ENCODE peak calls at places on chromosome 22, in nine cellular contexts. One of them, this sample, is unnamed.

GRCh38 chr22:35684270-35684700 is 33.4 kb upstream of the APOL5 start:
- DNase-seq in left ventricle myocardium inferior: no peak
- DNase-seq in cardiac muscle cell: peak; percentile 34
- DNase-seq in SJSA1: no peak
- DNase-seq in ovary: no peak
- DNase-seq in lower lobe of right lung: no peak
- DNase-seq in CD4-positive, alpha-beta T cell: no peak
- DNase-seq in pancreas: no peak
- DNase-seq in thoracic aorta: no peak
- DNase-seq in this sample: peak; percentile 75

GRCh38 chr22:23376256-23376655 is 195.9 kb downstream of the BCR start:
- DNase-seq in ovary: no peak
- DNase-seq in SJSA1: no peak
- DNase-seq in lower lobe of right lung: no peak
- DNase-seq in CD4-positive, alpha-beta T cell: peak; percentile 9
- DNase-seq in thoracic aorta: no peak
- DNase-seq in cardiac muscle cell: no peak
- DNase-seq in left ventricle myocardium inferior: no peak
- DNase-seq in pancreas: no peak
- DNase-seq in this sample: peak; percentile 91

GRCh38 chr22:49934144-49934890 is 15.9 kb downstream of the CRELD2 start:
- DNase-seq in left ventricle myocardium inferior: peak; percentile 76
- DNase-seq in SJSA1: no peak
- DNase-seq in CD4-positive, alpha-beta T cell: no peak
- DNase-seq in cardiac muscle cell: no peak
- DNase-seq in pancreas: peak; percentile 81
- DNase-seq in ovary: peak; percentile 63
- DNase-seq in lower lobe of right lung: peak; percentile 88
- DNase-seq in thoracic aorta: no peak
- DNase-seq in this sample: no peak

GRCh38 chr22:49767355-49768062 is 60.2 kb downstream of the BRD1 start:
- DNase-seq in ovary: no peak
- DNase-seq in CD4-positive, alpha-beta T cell: no peak
- DNase-seq in thoracic aorta: no peak
- DNase-seq in cardiac muscle cell: peak; percentile 31
- DNase-seq in pancreas: peak; percentile 13
- DNase-seq in lower lobe of right lung: peak; percentile 50
- DNase-seq in left ventricle myocardium inferior: peak; percentile 7
- DNase-seq in SJSA1: peak; percentile 54
- DNase-seq in this sample: peak; percentile 80

GRCh38 chr22:38292694-38293093 is 19.9 kb upstream of the TMEM184B start:
- DNase-seq in left ventricle myocardium inferior: no peak
- DNase-seq in thoracic aorta: no peak
- DNase-seq in CD4-positive, alpha-beta T cell: no peak
- DNase-seq in cardiac muscle cell: no peak
- DNase-seq in pancreas: no peak
- DNase-seq in SJSA1: no peak
- DNase-seq in lower lobe of right lung: no peak
- DNase-seq in ovary: no peak
- DNase-seq in this sample: no peak

GRCh38 chr22:23161029-23161428 is 15.8 kb downstream of the RAB36 start:
- DNase-seq in CD4-positive, alpha-beta T cell: no peak
- DNase-seq in SJSA1: no peak
- DNase-seq in thoracic aorta: no peak
- DNase-seq in lower lobe of right lung: no peak
- DNase-seq in ovary: no peak
- DNase-seq in left ventricle myocardium inferior: no peak
- DNase-seq in cardiac muscle cell: no peak
- DNase-seq in pancreas: no peak
- DNase-seq in this sample: no peak

GRCh38 chr22:25940479-25940878 is 198.5 kb downstream of the MYO18B start:
- DNase-seq in left ventricle myocardium inferior: no peak
- DNase-seq in pancreas: no peak
- DNase-seq in ovary: no peak
- DNase-seq in SJSA1: no peak
- DNase-seq in CD4-positive, alpha-beta T cell: no peak
- DNase-seq in thoracic aorta: no peak
- DNase-seq in lower lobe of right lung: no peak
- DNase-seq in cardiac muscle cell: no peak
- DNase-seq in this sample: no peak

GRCh38 chr22:26320469-26320868 is 108.6 kb upstream of the ASPHD2 start:
- DNase-seq in ovary: no peak
- DNase-seq in thoracic aorta: no peak
- DNase-seq in lower lobe of right lung: no peak
- DNase-seq in SJSA1: peak; percentile 11
- DNase-seq in CD4-positive, alpha-beta T cell: no peak
- DNase-seq in pancreas: no peak
- DNase-seq in left ventricle myocardium inferior: no peak
- DNase-seq in cardiac muscle cell: no peak
- DNase-seq in this sample: no peak

GRCh38 chr22:38871360-38872171 is 450 bp downstream of the CBX6 start:
- DNase-seq in pancreas: no peak
- DNase-seq in thoracic aorta: no peak
- DNase-seq in SJSA1: peak; percentile 39
- DNase-seq in left ventricle myocardium inferior: no peak
- DNase-seq in CD4-positive, alpha-beta T cell: no peak
- DNase-seq in cardiac muscle cell: peak; percentile 30
- DNase-seq in lower lobe of right lung: peak; percentile 52
- DNase-seq in ovary: peak; percentile 42
- DNase-seq in this sample: peak; percentile 74

GRCh38 chr22:37417264-37417663 is 10.0 kb downstream of the ELFN2 start:
- DNase-seq in SJSA1: no peak
- DNase-seq in CD4-positive, alpha-beta T cell: no peak
- DNase-seq in thoracic aorta: no peak
- DNase-seq in left ventricle myocardium inferior: no peak
- DNase-seq in lower lobe of right lung: no peak
- DNase-seq in pancreas: no peak
- DNase-seq in ovary: no peak
- DNase-seq in cardiac muscle cell: no peak
- DNase-seq in this sample: no peak

GRCh38 chr22:22930571-22931556 is 43.2 kb downstream of the IGLL5 start:
- DNase-seq in cardiac muscle cell: no peak
- DNase-seq in ovary: no peak
- DNase-seq in CD4-positive, alpha-beta T cell: no peak
- DNase-seq in left ventricle myocardium inferior: no peak
- DNase-seq in lower lobe of right lung: no peak
- DNase-seq in SJSA1: no peak
- DNase-seq in thoracic aorta: no peak
- DNase-seq in pancreas: no peak
- DNase-seq in this sample: no peak

GRCh38 chr22:39439170-39439569 is 17.6 kb upstream of the MGAT3 start:
- DNase-seq in pancreas: no peak
- DNase-seq in thoracic aorta: no peak
- DNase-seq in CD4-positive, alpha-beta T cell: no peak
- DNase-seq in SJSA1: peak; percentile 41
- DNase-seq in left ventricle myocardium inferior: no peak
- DNase-seq in cardiac muscle cell: no peak
- DNase-seq in ovary: no peak
- DNase-seq in lower lobe of right lung: no peak
- DNase-seq in this sample: no peak

GRCh38 chr22:49034836-49035817 is 792.5 kb downstream of the BRD1 start:
- DNase-seq in cardiac muscle cell: no peak
- DNase-seq in ovary: no peak
- DNase-seq in left ventricle myocardium inferior: no peak
- DNase-seq in pancreas: no peak
- DNase-seq in SJSA1: no peak
- DNase-seq in thoracic aorta: no peak
- DNase-seq in CD4-positive, alpha-beta T cell: no peak
- DNase-seq in lower lobe of right lung: no peak
- DNase-seq in this sample: no peak

GRCh38 chr22:21963286-21963685 is 10.6 kb upstream of the PPM1F start:
- DNase-seq in left ventricle myocardium inferior: no peak
- DNase-seq in pancreas: no peak
- DNase-seq in CD4-positive, alpha-beta T cell: no peak
- DNase-seq in thoracic aorta: no peak
- DNase-seq in ovary: no peak
- DNase-seq in SJSA1: no peak
- DNase-seq in lower lobe of right lung: no peak
- DNase-seq in cardiac muscle cell: no peak
- DNase-seq in this sample: no peak

GRCh38 chr22:38718414-38718813 is 12.7 kb downstream of the GTPBP1 start:
- DNase-seq in SJSA1: peak; percentile 70
- DNase-seq in left ventricle myocardium inferior: no peak
- DNase-seq in lower lobe of right lung: peak; percentile 73
- DNase-seq in cardiac muscle cell: no peak
- DNase-seq in thoracic aorta: peak; percentile 51
- DNase-seq in ovary: no peak
- DNase-seq in CD4-positive, alpha-beta T cell: no peak
- DNase-seq in pancreas: peak; percentile 60
- DNase-seq in this sample: peak; percentile 87

GRCh38 chr22:17969732-17970131 is 54.6 kb downstream of the MICAL3 start:
- DNase-seq in left ventricle myocardium inferior: peak; percentile 51
- DNase-seq in CD4-positive, alpha-beta T cell: no peak
- DNase-seq in pancreas: no peak
- DNase-seq in lower lobe of right lung: no peak
- DNase-seq in thoracic aorta: peak; percentile 21
- DNase-seq in cardiac muscle cell: peak; percentile 48
- DNase-seq in ovary: peak; percentile 29
- DNase-seq in SJSA1: peak; percentile 48
- DNase-seq in this sample: no peak

GRCh38 chr22:36493690-36494110 is 12.3 kb upstream of the TXN2 start:
- DNase-seq in thoracic aorta: no peak
- DNase-seq in left ventricle myocardium inferior: peak; percentile 39
- DNase-seq in lower lobe of right lung: peak; percentile 69
- DNase-seq in ovary: no peak
- DNase-seq in CD4-positive, alpha-beta T cell: no peak
- DNase-seq in pancreas: peak; percentile 38
- DNase-seq in cardiac muscle cell: no peak
- DNase-seq in SJSA1: no peak
- DNase-seq in this sample: no peak

DNA sequence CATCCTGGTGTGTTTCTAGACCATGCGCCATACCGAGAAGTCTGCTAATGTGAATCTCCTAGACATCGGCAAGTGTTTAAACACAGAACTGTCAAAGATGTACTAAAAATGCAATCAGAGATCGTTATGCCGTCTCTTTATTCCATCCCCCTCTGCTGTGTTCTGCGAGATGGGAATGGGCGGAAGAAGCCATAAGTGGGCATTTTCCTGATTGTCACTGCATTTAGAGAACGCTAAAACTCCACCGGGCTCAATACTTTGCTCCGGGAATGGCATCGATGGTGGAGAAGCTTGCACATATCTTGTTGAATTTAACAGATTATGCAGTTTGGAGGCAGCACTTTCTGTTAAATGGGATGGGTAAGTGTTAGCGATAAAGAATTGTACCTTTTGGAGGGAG is 55.8 kb downstream of the MPPED1 start:
- DNase-seq in CD4-positive, alpha-beta T cell: no peak
- DNase-seq in thoracic aorta: no peak
- DNase-seq in left ventricle myocardium inferior: no peak
- DNase-seq in lower lobe of right lung: no peak
- DNase-seq in pancreas: no peak
- DNase-seq in SJSA1: no peak
- DNase-seq in ovary: no peak
- DNase-seq in cardiac muscle cell: no peak
- DNase-seq in this sample: no peak
- H3K27me3 ChIP-seq in CD4-positive, alpha-beta T cell: peaks cover 16% of the 10 kb centered on the region
- H3K27me3 ChIP-seq in thoracic aorta: no peaks in the 10 kb centered on the region
- H3K27me3 ChIP-seq in left ventricle myocardium inferior: peaks cover 83% of the 10 kb centered on the region
- H3K27me3 ChIP-seq in lower lobe of right lung: peaks cover 33% of the 10 kb centered on the region
- H3K27me3 ChIP-seq in pancreas: no peaks in the 10 kb centered on the region
- H3K27me3 ChIP-seq in SJSA1: peaks cover 23% of the 10 kb centered on the region
- H3K27me3 ChIP-seq in ovary: no peaks in the 10 kb centered on the region
- H3K27me3 ChIP-seq in cardiac muscle cell: peaks cover 36% of the 10 kb centered on the region
- H3K27me3 ChIP-seq in this sample: peaks cover 11% of the 10 kb centered on the region

GRCh38 chr22:47366026-47366767 is 603.7 kb downstream of the TBC1D22A start:
- DNase-seq in SJSA1: no peak
- DNase-seq in pancreas: no peak
- DNase-seq in CD4-positive, alpha-beta T cell: no peak
- DNase-seq in thoracic aorta: no peak
- DNase-seq in cardiac muscle cell: no peak
- DNase-seq in left ventricle myocardium inferior: no peak
- DNase-seq in lower lobe of right lung: no peak
- DNase-seq in ovary: no peak
- DNase-seq in this sample: no peak
- H3K27ac ChIP-seq in SJSA1: no peak overlapping the region
- H3K27ac ChIP-seq in pancreas: no peak overlapping the region
- H3K27ac ChIP-seq in CD4-positive, alpha-beta T cell: no peak overlapping the region
- H3K27ac ChIP-seq in thoracic aorta: no peak overlapping the region
- H3K27ac ChIP-seq in cardiac muscle cell: no peak overlapping the region
- H3K27ac ChIP-seq in left ventricle myocardium inferior: no peak overlapping the region
- H3K27ac ChIP-seq in lower lobe of right lung: no peak overlapping the region
- H3K27ac ChIP-seq in ovary: no peak overlapping the region
- H3K27ac ChIP-seq in this sample: no peak overlapping the region

DNA sequence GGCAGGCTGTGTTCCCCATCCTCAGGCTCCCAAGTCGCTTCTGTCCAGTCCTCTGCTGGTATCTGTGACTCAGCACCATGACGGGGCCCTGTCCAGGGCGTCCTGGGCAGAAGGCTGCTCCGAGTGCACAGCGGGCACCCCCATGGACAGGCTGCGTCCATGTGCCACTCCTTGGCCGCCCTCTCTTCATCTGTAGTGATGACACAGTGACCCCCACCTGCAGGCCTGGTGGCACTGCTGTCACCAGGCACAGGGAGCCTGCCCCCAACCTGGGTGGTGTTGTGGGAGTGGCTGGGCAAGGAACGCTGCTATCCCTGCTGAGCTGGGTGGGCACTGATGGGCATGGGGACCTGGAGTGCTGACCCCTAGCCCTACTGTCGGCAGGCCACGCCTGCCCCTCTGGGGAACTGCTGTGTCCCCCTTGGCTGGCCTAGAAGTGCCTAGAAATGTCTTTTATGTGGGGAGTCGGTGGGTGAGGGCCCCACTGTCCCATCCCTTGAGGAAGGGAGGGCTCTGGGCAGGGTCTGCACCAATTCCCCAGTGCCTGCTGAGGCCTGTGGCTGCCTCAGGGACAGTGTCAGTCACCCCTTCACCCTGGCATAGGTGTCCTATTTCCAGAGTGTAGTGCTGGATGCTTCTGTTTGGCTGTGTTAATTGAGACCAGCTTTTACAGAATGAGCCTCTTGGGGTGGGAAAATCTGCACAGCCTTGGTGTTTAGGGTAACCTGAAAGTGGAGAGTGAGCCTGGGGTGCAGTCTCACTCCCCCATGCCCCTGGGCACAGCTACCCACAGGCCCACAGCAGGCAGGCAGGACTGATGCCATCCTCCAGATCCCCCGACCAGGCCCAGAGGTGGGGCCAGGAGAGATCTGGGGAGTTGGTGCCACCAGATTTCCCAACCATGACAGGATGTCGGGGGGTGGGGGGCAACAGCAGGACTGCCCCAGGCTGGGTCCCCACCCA is 34.5 kb downstream of the RTN4R start:
- DNase-seq in CD4-positive, alpha-beta T cell: no peak
- DNase-seq in lower lobe of right lung: no peak
- DNase-seq in left ventricle myocardium inferior: no peak
- DNase-seq in thoracic aorta: no peak
- DNase-seq in pancreas: no peak
- DNase-seq in ovary: no peak
- DNase-seq in SJSA1: no peak
- DNase-seq in cardiac muscle cell: no peak
- DNase-seq in this sample: no peak
- H3K27me3 ChIP-seq in CD4-positive, alpha-beta T cell: no peaks in the 10 kb centered on the region
- H3K27me3 ChIP-seq in lower lobe of right lung: no peaks in the 10 kb centered on the region
- H3K27me3 ChIP-seq in left ventricle myocardium inferior: no peaks in the 10 kb centered on the region
- H3K27me3 ChIP-seq in thoracic aorta: no peaks in the 10 kb centered on the region
- H3K27me3 ChIP-seq in pancreas: no peaks in the 10 kb centered on the region
- H3K27me3 ChIP-seq in ovary: no peaks in the 10 kb centered on the region
- H3K27me3 ChIP-seq in SJSA1: peaks cover 24% of the 10 kb centered on the region
- H3K27me3 ChIP-seq in cardiac muscle cell: no peaks in the 10 kb centered on the region
- H3K27me3 ChIP-seq in this sample: no peaks in the 10 kb centered on the region

GRCh38 chr22:28052818-28053217 is 133.8 kb upstream of the PITPNB start:
- DNase-seq in SJSA1: no peak
- DNase-seq in ovary: no peak
- DNase-seq in lower lobe of right lung: no peak
- DNase-seq in CD4-positive, alpha-beta T cell: no peak
- DNase-seq in cardiac muscle cell: no peak
- DNase-seq in pancreas: no peak
- DNase-seq in left ventricle myocardium inferior: no peak
- DNase-seq in thoracic aorta: no peak
- DNase-seq in this sample: no peak
- H3K27ac ChIP-seq in SJSA1: no peak overlapping the region
- H3K27ac ChIP-seq in ovary: no peak overlapping the region
- H3K27ac ChIP-seq in lower lobe of right lung: no peak overlapping the region
- H3K27ac ChIP-seq in CD4-positive, alpha-beta T cell: no peak overlapping the region
- H3K27ac ChIP-seq in cardiac muscle cell: no peak overlapping the region
- H3K27ac ChIP-seq in pancreas: no peak overlapping the region
- H3K27ac ChIP-seq in left ventricle myocardium inferior: no peak overlapping the region
- H3K27ac ChIP-seq in thoracic aorta: no peak overlapping the region
- H3K27ac ChIP-seq in this sample: peak overlapping the region; percentile 82